ENCODE peak calls at places on chromosomes 13 and 19, in nine cellular contexts. Q is NCI-H748 treated with DMSO at 0.1 percent for 48 hours; P is cerebellum; U is activated effector memory CD4-positive, alpha-beta T cell treated with anti-CD3 and anti-CD28 coated beads, Interleukin-2, amount 50 U/mL, for 16 hours; F is CD8-positive, alpha-beta T cell; S is head of caudate nucleus; J is NCI-H1694 treated with DMSO at 0.1 percent for 48 hours; M is T-helper 1 cell; A is HT1080. N is an unnamed sample.

GRCh38 chr13:113581871-113582270 is 2.7 kb upstream of the TFDP1 start:
- DNase-seq in F (no peak), S (no peak), U (peak), A (no peak), J (no peak), M (no peak), P (no peak), Q (no peak), N (no peak)

GRCh38 chr19:47351545-47351944 is 2.4 kb downstream of the DHX34 start:
- DNase-seq in F (no peak), P (peak), U (no peak), M (no peak), S (peak), A (peak), J (peak), Q (no peak), N (no peak)

GRCh38 chr19:48833977-48834376 is 2.3 kb downstream of the HSD17B14 start:
- DNase-seq in A (peak), P (no peak), Q (no peak), J (no peak), F (no peak), S (no peak), U (no peak), M (no peak), N (no peak)

GRCh38 chr13:66558511-66558910 is 671.6 kb downstream of the PCDH9 start:
- DNase-seq in J (no peak), F (no peak), Q (no peak), U (no peak), P (no peak), S (no peak), A (no peak), M (no peak), N (no peak)

GRCh38 chr13:62294210-62294609 is 878.6 kb upstream of the PCDH20 start:
- DNase-seq in U (no peak), J (no peak), P (no peak), M (no peak), A (peak), S (no peak), F (no peak), Q (no peak), N (no peak)

GRCh38 chr13:22960827-22961226 is 220.0 kb upstream of the SGCG start:
- DNase-seq in Q (no peak), J (no peak), P (no peak), F (no peak), S (no peak), A (no peak), U (no peak), M (no peak), N (no peak)

GRCh38 chr19:32530773-32531172 is 50.2 kb upstream of the PDCD5 start:
- DNase-seq in Q (no peak), S (no peak), A (no peak), F (no peak), P (no peak), M (no peak), J (no peak), U (no peak), N (no peak)

GRCh38 chr13:99218969-99219368 is 18.3 kb downstream of the UBAC2 start:
- DNase-seq in U (peak), A (no peak), M (peak), P (no peak), S (no peak), Q (no peak), F (peak), J (no peak), N (no peak)

GRCh38 chr13:98014766-98015165 is 61.3 kb downstream of the IPO5 start:
- DNase-seq in J (no peak), A (peak), Q (no peak), U (no peak), F (no peak), P (no peak), M (no peak), S (no peak), N (no peak)

GRCh38 chr19:58558066-58558622 is at the start of gene UBE2M:
- DNase-seq in J (no peak), A (no peak), U (peak), Q (no peak), S (no peak), F (peak), M (peak), P (peak), N (no peak)

N was measured in occipital lobe.